ENCODE peak calls at places on chromosomes 5 and 9, in five cellular contexts. L is GM23338, T is Panc1, C is HCT116, Z is GM12878. B is an unnamed sample.

GRCh38 chr5:55226934-55227737 is at the start of gene MCIDAS:
- DNase-seq in L (peak; percentile 89), T (no peak), C (peak; percentile 64), Z (no peak), B (peak; percentile 89)

GRCh38 chr9:84513981-84514380 is 155.5 kb upstream of the NTRK2 start:
- DNase-seq in L (no peak), T (no peak), C (no peak), Z (no peak), B (no peak)

GRCh38 chr5:145449794-145450193 is 385.3 kb downstream of the PRELID2 start:
- DNase-seq in L (no peak), T (no peak), C (no peak), Z (no peak), B (no peak)

GRCh38 chr9:114177423-114178064 is 22.2 kb downstream of the COL27A1 start:
- DNase-seq in L (no peak), T (no peak), C (no peak), Z (no peak), B (no peak)

GRCh38 chr5:80659111-80659510 is 4.3 kb upstream of the DHFR start:
- DNase-seq in L (no peak), T (no peak), C (no peak), Z (no peak), B (no peak)

GRCh38 chr9:78782858-78783257 is 485.9 kb downstream of the PSAT1 start:
- DNase-seq in L (no peak), T (no peak), C (no peak), Z (no peak), B (no peak)

GRCh38 chr5:142861011-142861410 is 90.8 kb downstream of the ARHGAP26 start:
- DNase-seq in L (no peak), T (no peak), C (no peak), Z (no peak), B (no peak)

GRCh38 chr9:131335356-131335755 is 45.8 kb downstream of the PLPP7 start:
- DNase-seq in L (no peak), T (no peak), C (no peak), Z (no peak), B (no peak)

GRCh38 chr5:5103249-5103648 is 36.9 kb upstream of the ADAMTS16 start:
- DNase-seq in L (no peak), T (no peak), C (no peak), Z (no peak), B (no peak)

GRCh38 chr9:79111653-79112052 is 460.1 kb upstream of the TLE4 start:
- DNase-seq in L (peak; percentile 17), T (no peak), C (no peak), Z (no peak), B (no peak)

GRCh38 chr5:50320131-50320749 is 120.8 kb downstream of the EMB start:
- DNase-seq in L (no peak), T (no peak), C (peak; percentile 6), Z (no peak), B (no peak)

DNA sequence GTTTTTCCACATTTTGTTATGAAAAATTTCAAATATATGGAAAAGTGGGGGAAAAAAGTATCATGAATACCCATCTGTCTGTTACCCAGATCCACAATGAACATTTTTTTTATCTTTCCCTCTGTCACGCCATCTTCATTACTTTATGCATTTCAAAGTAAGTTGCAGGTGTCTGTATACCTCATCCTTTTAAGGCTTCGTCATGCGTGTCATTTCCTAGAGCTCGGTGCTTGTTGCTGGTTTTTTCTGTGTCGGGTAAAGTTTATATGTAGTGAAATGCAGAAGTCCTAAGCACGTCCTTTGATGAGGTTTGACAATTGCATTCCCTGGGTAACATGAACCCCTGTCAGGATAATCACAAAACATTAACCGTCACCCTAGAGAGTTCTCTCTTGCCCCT is 52.1 kb downstream of the DAPK1 start:
- DNase-seq in L (no peak), T (no peak), C (no peak), Z (no peak), B (no peak)
- TF ChIP-seq POLR2AphosphoS5 in L (no peak), T (no peak), C (no peak), Z (no peak), B (no peak)

DNA sequence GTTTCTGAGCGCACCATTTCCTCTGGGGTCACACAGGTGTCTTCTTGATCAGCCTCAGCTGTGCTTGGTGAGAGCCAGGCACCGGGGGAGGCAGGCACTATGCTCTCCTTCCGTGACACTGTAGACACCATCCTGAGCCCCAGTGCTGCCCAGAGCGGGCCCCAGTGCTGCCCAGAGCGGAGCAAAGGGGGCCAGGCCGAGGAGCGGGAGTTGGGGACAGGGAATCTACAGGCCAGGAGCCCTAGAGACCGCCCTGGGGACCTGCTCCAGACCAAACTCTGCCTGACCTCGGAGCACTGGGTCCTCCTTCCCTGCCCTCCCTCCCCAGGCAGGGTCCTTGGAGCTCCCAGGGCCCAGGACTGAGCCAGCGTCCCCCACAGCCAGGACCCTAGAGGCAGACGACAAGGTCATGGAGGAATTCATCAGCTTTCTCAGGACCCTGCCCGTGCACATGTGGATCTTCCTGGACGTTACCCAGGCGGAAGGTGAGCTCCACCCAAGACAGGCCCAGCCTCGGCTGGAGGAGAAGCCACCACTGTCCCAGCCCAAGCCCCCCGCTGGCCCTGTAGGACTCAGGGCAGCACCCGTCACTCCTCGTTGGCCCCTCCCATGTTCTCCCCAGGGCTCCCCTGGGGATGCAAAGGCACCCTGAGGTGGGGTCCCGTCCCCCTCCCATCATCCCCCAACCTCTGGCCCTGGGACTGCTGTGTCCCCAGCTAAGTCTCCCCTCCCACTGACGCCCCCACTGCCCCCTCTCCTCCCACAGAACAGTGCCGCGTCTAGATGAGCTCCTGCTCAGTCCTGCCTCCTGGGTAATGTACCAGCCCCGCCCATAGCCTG is 30.2 kb downstream of the PAEP start:
- DNase-seq in L (no peak), T (no peak), C (no peak), Z (no peak), B (peak; percentile 42)
- TF ChIP-seq POLR2AphosphoS5 in L (no peak), T (no peak), C (no peak), Z (no peak), B (no peak)

GRCh38 chr5:52453176-52453575 is 334.5 kb upstream of the ITGA1 start:
- DNase-seq in L (peak; percentile 27), T (no peak), C (no peak), Z (no peak), B (no peak)
- TF ChIP-seq POLR2AphosphoS5 in L (no peak), T (no peak), C (no peak), Z (no peak), B (no peak)

GRCh38 chr5:119270121-119270565 is 85.7 kb upstream of the TNFAIP8 start:
- DNase-seq in L (no peak), T (no peak), C (no peak), Z (no peak), B (no peak)
- TF ChIP-seq POLR2AphosphoS5 in L (no peak), T (no peak), C (no peak), Z (no peak), B (no peak)

B was measured in upper lobe of left lung.